ENCODE peak calls at places on chromosomes 16 and 17, in six cellular contexts. A is heart right ventricle, X is AG10803, J is lower leg skin, C is body of pancreas, I is kidney epithelial cell. B is an unnamed sample.

GRCh38 chr17:13581925-13582324 is 19.8 kb downstream of the HS3ST3A1 start:
- DNase-seq in X (no peak), J (no peak), A (no peak), C (no peak), I (no peak), B (no peak)

GRCh38 chr17:41629316-41629715 is 4.9 kb upstream of the KRT17 start:
- DNase-seq in I (no peak), X (no peak), A (no peak), J (no peak), C (no peak), B (no peak)

GRCh38 chr17:73872816-73873215 is 228.6 kb upstream of the SDK2 start:
- DNase-seq in I (no peak), J (no peak), X (no peak), C (no peak), A (no peak), B (no peak)

GRCh38 chr16:68350951-68351350 is 40.1 kb downstream of the PRMT7 start:
- DNase-seq in X (no peak), I (no peak), J (no peak), C (no peak), A (no peak), B (no peak)

GRCh38 chr16:7086842-7087616 is 245.6 kb upstream of the RBFOX1 start:
- DNase-seq in C (peak), A (peak), I (no peak), J (no peak), X (no peak), B (no peak)

GRCh38 chr16:380837-381787 is 666 bp downstream of the PGAP6 start:
- DNase-seq in I (no peak), C (peak), J (no peak), X (no peak), A (peak), B (no peak)

GRCh38 chr16:66503030-66503429 is 46.9 kb downstream of the TK2 start:
- DNase-seq in X (no peak), C (no peak), A (no peak), J (peak), I (no peak), B (no peak)

GRCh38 chr17:15909481-15909991 is 35.4 kb upstream of the ADORA2B start:
- DNase-seq in I (no peak), A (peak), J (peak), C (peak), X (peak), B (no peak)

GRCh38 chr16:87601322-87602004 is 845 bp upstream of the JPH3 start:
- DNase-seq in A (no peak), J (no peak), X (no peak), C (no peak), I (no peak), B (no peak)

GRCh38 chr17:2239882-2240430 is 63.6 kb downstream of the SMG6 start:
- DNase-seq in J (peak), A (no peak), C (no peak), I (peak), X (peak), B (peak)

GRCh38 chr16:9159839-9160550 is 68.6 kb downstream of the HAPSTR1 start:
- DNase-seq in J (no peak), X (peak), I (no peak), C (peak), A (no peak), B (no peak)

GRCh38 chr17:70166571-70166970 is 2.8 kb upstream of the KCNJ2 start:
- DNase-seq in A (no peak), C (no peak), J (no peak), I (no peak), X (no peak), B (no peak)

GRCh38 chr17:70171159-70171558 is 1.8 kb downstream of the KCNJ2 start:
- DNase-seq in X (no peak), A (no peak), J (no peak), I (no peak), C (no peak), B (no peak)

GRCh38 chr17:70168979-70169706 is at the start of gene KCNJ2:
- DNase-seq in I (peak), C (peak), X (peak), A (peak), J (peak), B (no peak)

GRCh38 chr17:70169707-70170597 is 620 bp downstream of the KCNJ2 start:
- DNase-seq in X (peak), C (no peak), A (no peak), J (no peak), I (no peak), B (no peak)

DNA sequence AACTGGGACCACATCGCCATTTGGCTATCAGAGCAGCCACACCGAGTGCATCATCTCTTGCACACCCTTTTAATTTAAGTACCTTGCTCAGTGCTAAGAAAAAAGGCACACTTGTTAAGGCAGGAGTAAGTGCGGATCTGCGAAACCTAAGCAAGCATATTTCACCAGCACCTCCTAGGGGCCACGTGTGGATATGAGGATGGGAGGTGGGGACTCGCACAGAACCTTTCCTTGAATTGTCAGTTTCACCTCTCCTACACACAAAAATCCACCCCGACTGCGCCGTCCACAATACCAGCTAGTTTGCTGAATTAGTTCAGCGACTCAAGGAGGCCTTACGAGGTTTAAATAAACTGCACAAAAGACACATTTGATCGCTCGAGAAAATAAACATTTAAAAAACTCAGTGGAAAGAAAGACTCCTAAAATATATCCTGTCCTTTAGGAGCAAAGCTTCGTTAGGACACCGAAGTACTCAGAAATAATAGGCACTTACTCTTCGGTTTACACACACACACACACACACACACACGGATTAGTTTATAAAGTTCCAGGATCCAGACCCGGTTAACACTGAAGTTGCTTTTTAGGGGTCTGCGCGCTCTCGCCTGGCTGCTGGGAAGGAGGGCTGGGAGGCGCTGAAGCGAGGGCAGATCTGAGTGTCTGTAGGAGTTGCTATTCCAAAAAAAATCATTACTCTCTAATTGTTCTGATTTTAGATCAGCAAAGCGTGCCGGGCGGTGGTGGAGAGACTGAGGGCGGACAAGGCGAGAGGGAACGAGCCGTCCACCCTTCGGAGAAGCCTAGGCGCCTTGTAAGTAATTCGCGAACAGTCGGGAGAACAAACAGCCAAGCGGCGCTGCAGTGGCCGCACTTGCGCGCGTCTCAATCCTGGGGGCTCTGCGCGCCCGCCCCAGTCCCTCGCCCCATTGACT is 1.0 kb upstream of the KCNJ2 start:
- DNase-seq in I (peak), J (peak), X (peak), C (peak), A (peak), B (peak)
- H3K4me3 ChIP-seq in I (peak), J (peak), X (peak), C (peak), A (peak), B (peak)

GRCh38 chr16:88924834-88925539 is 52.0 kb downstream of the CBFA2T3 start:
- DNase-seq in I (peak), C (peak), X (peak), J (no peak), A (no peak), B (peak)
- TF ChIP-seq CTCF in I (peak), C (peak), X (peak), J (no peak), A (peak), B (peak)

GRCh38 chr16:81719993-81720392 is 59.1 kb upstream of the PLCG2 start:
- DNase-seq in J (no peak), A (no peak), I (no peak), X (no peak), C (no peak), B (no peak)

GRCh38 chr16:81716478-81717210 is 62.4 kb upstream of the PLCG2 start:
- DNase-seq in X (no peak), A (no peak), J (no peak), I (no peak), C (no peak), B (no peak)

GRCh38 chr16:81720973-81721907 is 57.9 kb upstream of the PLCG2 start:
- DNase-seq in J (no peak), X (no peak), A (no peak), I (no peak), C (no peak), B (no peak)

GRCh38 chr16:81717662-81718189 is 61.4 kb upstream of the PLCG2 start:
- DNase-seq in A (no peak), J (no peak), I (no peak), X (no peak), C (no peak), B (no peak)

GRCh38 chr16:81718637-81719036 is 60.5 kb upstream of the PLCG2 start:
- DNase-seq in X (no peak), A (no peak), C (no peak), I (no peak), J (no peak), B (no peak)
- H3K4me3 ChIP-seq in X (no peak), A (no peak), C (no peak), I (no peak), J (no peak), B (no peak)

DNA sequence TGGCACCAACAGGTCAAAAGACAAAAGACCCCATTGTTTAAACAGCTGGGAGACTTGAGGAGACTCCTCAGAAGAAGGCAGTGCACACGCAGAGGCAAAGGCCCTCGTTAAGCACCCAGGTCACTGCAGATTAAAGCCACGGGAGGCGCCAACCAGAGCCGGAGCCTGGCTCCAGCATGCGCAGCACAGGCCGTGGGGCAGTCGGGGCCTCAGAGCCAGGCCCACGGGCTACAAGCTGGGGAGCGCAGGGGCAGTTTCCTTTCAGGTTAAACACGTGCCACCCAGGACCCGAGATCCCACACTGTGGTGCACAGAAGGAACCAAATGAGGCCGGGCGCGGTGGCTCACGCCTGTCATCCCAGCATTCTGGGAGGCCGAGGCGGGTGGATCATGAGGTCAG is 9.2 kb downstream of the PIEZO1 start:
- DNase-seq in X (no peak), C (no peak), I (no peak), A (no peak), J (no peak), B (no peak)
- TF ChIP-seq CTCF in X (no peak), C (no peak), I (no peak), A (no peak), J (no peak), B (no peak)

DNA sequence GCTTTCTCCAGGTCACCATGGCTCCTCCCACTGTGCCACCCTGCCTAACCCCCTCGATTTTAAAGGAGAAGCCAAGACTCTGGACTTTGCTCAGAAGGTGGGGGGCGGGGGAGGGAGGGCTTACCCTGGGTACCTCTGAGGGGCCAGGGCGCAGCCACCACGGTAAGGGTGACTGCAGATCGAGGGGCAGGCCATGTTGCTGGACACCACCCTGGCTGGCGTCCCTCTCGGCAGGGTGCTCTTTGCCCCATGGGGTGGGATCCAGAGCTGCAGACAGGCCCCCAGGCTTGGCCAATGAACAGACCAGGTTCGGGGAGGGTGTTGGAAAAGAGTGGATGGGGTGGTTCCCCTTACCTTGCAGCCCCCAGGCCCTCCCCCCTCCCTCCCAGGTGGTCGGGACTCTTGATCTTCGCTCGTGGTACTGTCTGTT is 392 bp upstream of the GRB7 start:
- DNase-seq in C (peak), A (no peak), I (no peak), J (no peak), X (no peak), B (no peak)
- H3K4me3 ChIP-seq in C (peak), A (peak), I (peak), J (no peak), X (no peak), B (no peak)

GRCh38 chr16:50136399-50136798 is 16.7 kb upstream of the TENT4B start:
- DNase-seq in X (no peak), I (no peak), C (no peak), J (no peak), A (no peak), B (no peak)
- TF ChIP-seq CTCF in X (peak), I (no peak), C (no peak), J (no peak), A (no peak), B (no peak)

DNA sequence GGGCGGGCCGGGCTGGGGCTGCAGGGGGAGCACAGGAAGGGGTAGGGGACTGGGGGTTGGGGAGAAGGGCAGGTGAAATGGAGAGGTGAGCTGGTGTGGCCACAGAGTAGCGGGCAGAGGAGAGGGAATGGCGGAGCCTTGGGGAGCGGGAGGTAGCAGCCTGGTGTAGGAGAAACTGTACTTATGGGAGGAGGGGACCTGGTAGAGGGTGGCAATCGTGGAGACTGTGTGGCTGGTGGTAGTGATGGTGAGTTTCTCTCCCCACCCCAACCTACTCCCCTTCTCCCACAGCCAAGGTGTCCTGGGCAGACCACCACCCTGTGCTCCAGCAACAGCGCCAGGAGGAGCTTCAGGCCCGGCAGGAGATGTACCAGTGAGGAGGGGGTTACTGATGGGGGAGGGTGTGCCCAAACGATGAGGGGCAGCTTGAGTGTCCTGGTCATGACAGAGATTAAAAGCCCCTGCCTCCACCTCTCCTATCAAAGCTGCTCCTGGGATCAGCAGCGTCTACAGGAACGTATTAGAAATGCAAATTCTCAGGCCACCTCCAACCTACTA is 831 bp downstream of the ALOX15B start:
- DNase-seq in A (no peak), C (no peak), X (no peak), I (no peak), J (peak), B (no peak)
- H3K4me3 ChIP-seq in A (no peak), C (no peak), X (no peak), I (no peak), J (no peak), B (no peak)

GRCh38 chr17:62595484-62595883 is 32.0 kb upstream of the MRC2 start:
- DNase-seq in I (no peak), A (no peak), J (no peak), C (no peak), X (no peak), B (no peak)

GRCh38 chr17:62597150-62597549 is 30.3 kb upstream of the MRC2 start:
- DNase-seq in I (no peak), X (no peak), C (no peak), A (no peak), J (no peak), B (no peak)

GRCh38 chr17:62591323-62591722 is 36.1 kb upstream of the MRC2 start:
- DNase-seq in I (no peak), C (no peak), X (no peak), J (no peak), A (no peak), B (no peak)

GRCh38 chr17:62596662-62597061 is 30.8 kb upstream of the MRC2 start:
- DNase-seq in X (no peak), J (no peak), A (no peak), I (no peak), C (no peak), B (no peak)

GRCh38 chr17:62592305-62593099 is 35.0 kb upstream of the MRC2 start:
- DNase-seq in A (no peak), C (no peak), I (no peak), X (peak), J (no peak), B (no peak)
- TF ChIP-seq CTCF in A (no peak), C (no peak), I (no peak), X (no peak), J (no peak), B (no peak)